ENCODE peak calls at places on chromosomes 13 and 19, in eight cellular contexts. E is cardiac muscle cell, B is astrocyte, V is K562, A is esophagus muscularis mucosa, P is hepatocyte, T is prostate gland, X is gastrocnemius medialis. M is an unnamed sample. For H3K4me1, the result is how much of the 10 kb centered on the place peaks cover.

GRCh38 chr13:27599096-27599495 is 21.2 kb downstream of the LNX2 start:
- DNase-seq in E (no peak), B (no peak), V (no peak), A (no peak), P (no peak), T (no peak), X (no peak), M (no peak)

GRCh38 chr19:8034178-8034525 is 18.4 kb upstream of the CCL25 start:
- DNase-seq in E (no peak), B (no peak), V (no peak), A (no peak), P (no peak), T (no peak), X (no peak), M (no peak)

GRCh38 chr13:113342820-113343691 is 20.9 kb downstream of the GRTP1 start:
- DNase-seq in E (no peak), B (no peak), V (no peak), A (no peak), P (no peak), T (no peak), X (peak), M (no peak)

GRCh38 chr13:19766637-19767036 is 16.1 kb downstream of the PSPC1 start:
- DNase-seq in E (no peak), B (no peak), V (no peak), A (no peak), P (no peak), T (no peak), X (no peak), M (no peak)

GRCh38 chr13:100602472-100603142 is 14.0 kb upstream of the GGACT start:
- DNase-seq in E (no peak), B (peak), V (no peak), A (no peak), P (no peak), T (no peak), X (no peak), M (no peak)

GRCh38 chr19:42140125-42140754 is 8.0 kb upstream of the POU2F2 start:
- DNase-seq in E (peak), B (peak), V (peak), A (no peak), P (peak), T (no peak), X (no peak), M (no peak)

GRCh38 chr19:18995804-18996241 is 37.5 kb downstream of the SUGP2 start:
- DNase-seq in E (peak), B (peak), V (peak), A (no peak), P (peak), T (peak), X (no peak), M (peak)

GRCh38 chr13:114068723-114069322 is 63.6 kb downstream of the RASA3 start:
- DNase-seq in E (peak), B (peak), V (no peak), A (no peak), P (no peak), T (no peak), X (peak), M (no peak)

GRCh38 chr13:113581871-113582270 is 2.7 kb upstream of the TFDP1 start:
- DNase-seq in E (no peak), B (no peak), V (no peak), A (peak), P (no peak), T (no peak), X (no peak), M (no peak)

GRCh38 chr13:88857256-88857655 is 1186.1 kb downstream of the SLITRK5 start:
- DNase-seq in E (no peak), B (no peak), V (no peak), A (no peak), P (no peak), T (no peak), X (no peak), M (no peak)

GRCh38 chr19:31390721-31391120 is 41.5 kb upstream of the TSHZ3 start:
- DNase-seq in E (no peak), B (no peak), V (no peak), A (no peak), P (no peak), T (no peak), X (no peak), M (no peak)

GRCh38 chr13:100483836-100484381 is 104.7 kb downstream of the GGACT start:
- DNase-seq in E (no peak), B (no peak), V (no peak), A (no peak), P (no peak), T (no peak), X (no peak), M (no peak)

GRCh38 chr13:86193281-86193680 is 394.1 kb upstream of the SLITRK6 start:
- DNase-seq in E (no peak), B (no peak), V (no peak), A (no peak), P (peak), T (no peak), X (no peak), M (no peak)

GRCh38 chr13:77779461-77780272 is 82.2 kb downstream of the SLAIN1 start:
- DNase-seq in E (peak), B (peak), V (no peak), A (no peak), P (peak), T (peak), X (no peak), M (peak)

GRCh38 chr19:17454579-17454978 is 6.1 kb upstream of the TMEM221 start:
- DNase-seq in E (no peak), B (no peak), V (no peak), A (no peak), P (no peak), T (no peak), X (no peak), M (no peak)

GRCh38 chr19:11204943-11205349 is 7.6 kb upstream of the KANK2 start:
- DNase-seq in E (no peak), B (no peak), V (no peak), A (no peak), P (no peak), T (no peak), X (no peak), M (no peak)

GRCh38 chr13:96771501-96772367 is 222.5 kb downstream of the OXGR1 start:
- DNase-seq in E (no peak), B (no peak), V (no peak), A (no peak), P (no peak), T (no peak), X (no peak), M (peak)

GRCh38 chr13:114144606-114145244 is 12.3 kb upstream of the RASA3 start:
- DNase-seq in E (no peak), B (no peak), V (no peak), A (no peak), P (no peak), T (no peak), X (no peak), M (no peak)

GRCh38 chr19:51138549-51138979 is 3.5 kb upstream of the SIGLEC7 start:
- DNase-seq in E (peak), B (no peak), V (no peak), A (no peak), P (no peak), T (no peak), X (peak), M (no peak)

GRCh38 chr19:46955114-46955812 is 64.4 kb upstream of the NPAS1 start:
- DNase-seq in E (peak), B (peak), V (peak), A (no peak), P (no peak), T (no peak), X (no peak), M (no peak)

GRCh38 chr13:50626031-50626643 is 217.4 kb downstream of the DLEU7 start:
- DNase-seq in E (peak), B (peak), V (no peak), A (no peak), P (no peak), T (no peak), X (no peak), M (peak)

GRCh38 chr13:35014606-35015005 is 72.5 kb downstream of the NBEA start:
- DNase-seq in E (no peak), B (no peak), V (no peak), A (no peak), P (no peak), T (no peak), X (no peak), M (no peak)

GRCh38 chr19:5832527-5833216 is 6.8 kb downstream of the FUT6 start:
- DNase-seq in E (no peak), B (no peak), V (no peak), A (no peak), P (no peak), T (no peak), X (no peak), M (no peak)

GRCh38 chr19:5635427-5635826 is 12.5 kb downstream of the SAFB start:
- DNase-seq in E (no peak), B (no peak), V (no peak), A (no peak), P (no peak), T (no peak), X (no peak), M (no peak)

GRCh38 chr19:51108066-51108804 is at the start of gene CTU1:
- DNase-seq in E (peak), B (peak), V (peak), A (peak), P (peak), T (peak), X (peak), M (peak)

GRCh38 chr13:28699246-28699645 is 19.5 kb downstream of the SLC46A3 start:
- DNase-seq in E (no peak), B (no peak), V (no peak), A (no peak), P (no peak), T (no peak), X (no peak), M (no peak)

GRCh38 chr13:30072818-30073186 is 222.4 kb upstream of the UBL3 start:
- DNase-seq in E (no peak), B (no peak), V (no peak), A (no peak), P (no peak), T (no peak), X (no peak), M (peak)

GRCh38 chr13:76016799-76017198 is 380.7 kb downstream of the LMO7 start:
- DNase-seq in E (peak), B (no peak), V (peak), A (no peak), P (peak), T (no peak), X (no peak), M (no peak)

GRCh38 chr19:8075158-8076086 is 22.9 kb downstream of the CCL25 start:
- DNase-seq in E (no peak), B (no peak), V (no peak), A (no peak), P (no peak), T (no peak), X (no peak), M (no peak)

GRCh38 chr13:100130092-100130491 is 41.2 kb downstream of the PCCA start:
- DNase-seq in E (no peak), B (peak), V (no peak), A (no peak), P (no peak), T (no peak), X (no peak), M (no peak)

GRCh38 chr19:31559494-31559893 is 210.3 kb upstream of the TSHZ3 start:
- DNase-seq in E (no peak), B (no peak), V (no peak), A (no peak), P (no peak), T (no peak), X (no peak), M (no peak)

GRCh38 chr19:42189133-42189532 is 28.3 kb downstream of the DEDD2 start:
- DNase-seq in E (no peak), B (no peak), V (no peak), A (no peak), P (no peak), T (no peak), X (no peak), M (no peak)

GRCh38 chr13:71625183-71625582 is 241.8 kb downstream of the DACH1 start:
- DNase-seq in E (peak), B (peak), V (no peak), A (no peak), P (no peak), T (no peak), X (no peak), M (no peak)

GRCh38 chr19:40610396-40611064 is 9.4 kb downstream of the LTBP4 start:
- DNase-seq in E (no peak), B (no peak), V (no peak), A (no peak), P (no peak), T (no peak), X (peak), M (peak)

GRCh38 chr13:93336733-93337132 is 110.1 kb downstream of the GPC6 start:
- DNase-seq in E (no peak), B (no peak), V (no peak), A (no peak), P (no peak), T (no peak), X (no peak), M (no peak)

GRCh38 chr19:33231511-33231910 is 5.9 kb upstream of the SLC7A10 start:
- DNase-seq in E (peak), B (no peak), V (no peak), A (no peak), P (no peak), T (no peak), X (no peak), M (no peak)

GRCh38 chr19:5539431-5539833 is 28.3 kb downstream of the TINCR start:
- DNase-seq in E (no peak), B (no peak), V (no peak), A (no peak), P (no peak), T (no peak), X (no peak), M (no peak)

GRCh38 chr19:13505164-13505695 is 1.0 kb downstream of the CACNA1A start:
- DNase-seq in E (no peak), B (no peak), V (no peak), A (no peak), P (no peak), T (no peak), X (no peak), M (no peak)

GRCh38 chr19:13505761-13506549 is at the start of gene CACNA1A:
- DNase-seq in E (peak), B (no peak), V (peak), A (no peak), P (peak), T (no peak), X (no peak), M (no peak)

GRCh38 chr19:13503570-13504235 is 2.6 kb downstream of the CACNA1A start:
- DNase-seq in E (no peak), B (no peak), V (no peak), A (no peak), P (no peak), T (no peak), X (no peak), M (no peak)

GRCh38 chr19:13499682-13500081 is 6.6 kb downstream of the CACNA1A start:
- DNase-seq in E (no peak), B (no peak), V (no peak), A (no peak), P (no peak), T (no peak), X (no peak), M (no peak)

DNA sequence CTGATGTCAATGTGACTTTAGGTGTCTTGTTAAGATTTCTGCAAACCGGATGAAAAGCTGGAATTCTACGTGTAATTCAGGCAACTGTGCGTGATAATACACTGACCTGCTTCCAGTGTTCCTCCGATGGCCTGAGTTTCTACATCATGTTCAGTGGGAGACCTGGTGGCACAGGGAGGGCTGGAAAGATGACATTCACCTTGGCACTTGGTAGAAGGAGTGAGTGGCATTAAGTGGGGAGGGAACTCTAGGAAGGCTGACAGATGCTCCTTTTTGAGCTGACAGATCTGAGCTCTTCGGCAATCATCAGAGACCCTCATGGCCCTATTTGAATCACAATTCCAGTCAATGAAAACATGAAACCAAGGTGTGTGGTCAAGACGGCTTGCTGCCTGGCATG is 4.0 kb downstream of the CACNA1A start:
- DNase-seq in E (no peak), B (no peak), V (no peak), A (no peak), P (no peak), T (no peak), X (no peak), M (no peak)
- TF ChIP-seq CTCF in E (no peak), B (no peak), V (no peak), A (no peak), P (no peak), T (no peak), X (no peak), M (no peak)

GRCh38 chr19:2327773-2328400 is 499 bp downstream of the LSM7 start:
- DNase-seq in E (peak), B (peak), V (no peak), A (no peak), P (peak), T (no peak), X (no peak), M (peak)
- H3K4me1 ChIP-seq in E (under half), B (under half), V (under half), A (half or more), P (under half), T (under half), X (under half), M (under half)

DNA sequence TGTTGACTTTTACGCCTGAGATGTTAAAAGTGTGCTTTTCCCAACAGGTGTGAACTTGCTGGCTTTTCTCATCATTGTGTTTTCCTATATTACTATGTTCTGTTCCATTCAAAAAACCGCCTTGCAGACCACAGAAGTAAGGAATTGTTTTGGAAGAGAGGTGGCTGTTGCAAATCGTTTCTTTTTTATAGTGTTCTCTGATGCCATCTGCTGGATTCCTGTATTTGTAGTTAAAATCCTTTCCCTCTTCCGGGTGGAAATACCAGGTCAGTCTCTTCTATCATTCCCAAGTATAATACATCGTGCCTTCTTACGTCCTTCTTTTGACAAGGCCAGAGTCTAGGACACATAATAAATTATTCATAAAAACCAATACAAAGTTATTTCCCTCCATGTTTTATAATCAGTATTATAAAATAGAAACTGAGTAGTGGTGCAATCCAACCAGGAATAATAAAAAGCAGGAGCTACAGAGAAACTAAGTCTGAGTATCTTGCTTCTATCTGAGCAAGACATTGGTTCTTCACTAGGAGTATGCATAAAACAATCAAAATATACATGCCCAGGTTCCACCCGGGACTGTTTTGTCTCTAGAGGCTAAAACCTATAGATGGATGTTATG is 57.9 kb downstream of the RXFP2 start:
- DNase-seq in E (peak), B (peak), V (no peak), A (no peak), P (peak), T (no peak), X (no peak), M (peak)
- TF ChIP-seq CTCF in E (peak), B (peak), V (no peak), A (peak), P (peak), T (peak), X (peak), M (peak)

GRCh38 chr19:15025237-15025636 is 24.0 kb upstream of the CASP14 start:
- DNase-seq in E (peak), B (no peak), V (peak), A (no peak), P (no peak), T (no peak), X (no peak), M (no peak)
- H3K4me1 ChIP-seq in E (under half), B (under half), V (under half), A (under half), P (under half), T (under half), X (under half), M (under half)

GRCh38 chr13:84983321-84983720 is 815.9 kb downstream of the SLITRK6 start:
- DNase-seq in E (no peak), B (no peak), V (no peak), A (no peak), P (no peak), T (no peak), X (no peak), M (no peak)
- TF ChIP-seq CTCF in E (no peak), B (no peak), V (no peak), A (no peak), P (no peak), T (no peak), X (no peak), M (no peak)

M was measured in foreskin keratinocyte.